ENCODE peak calls at places on chromosomes 2 and 18, in four cellular contexts. F is WTC11, P is K562, G is GM12878. J is an unnamed sample.

GRCh38 chr2:169933124-169933711 is 106.0 kb downstream of the UBR3 start:
- DNase-seq in G (no peak), F (no peak), P (peak; percentile 65), J (peak; percentile 46)

GRCh38 chr18:11989174-11989573 is 7.9 kb downstream of the IMPA2 start:
- DNase-seq in P (no peak), G (no peak), F (no peak), J (no peak)

GRCh38 chr18:34650121-34650545 is 60.0 kb upstream of the DTNA start:
- DNase-seq in F (no peak), P (no peak), G (no peak), J (no peak)

GRCh38 chr18:13877133-13877532 is 38.2 kb downstream of the MC2R start:
- DNase-seq in P (no peak), F (no peak), G (no peak), J (no peak)

GRCh38 chr2:74548285-74548918 is 5.3 kb downstream of the LOXL3 start:
- DNase-seq in G (no peak), F (no peak), P (peak; percentile 38), J (no peak)

GRCh38 chr2:79620679-79621078 is 107.8 kb downstream of the CTNNA2 start:
- DNase-seq in P (no peak), F (no peak), G (no peak), J (no peak)

GRCh38 chr18:77147418-77147852 is 14.9 kb upstream of the MBP start:
- DNase-seq in F (no peak), P (no peak), G (no peak), J (no peak)

GRCh38 chr18:55435592-55435991 is 152.4 kb downstream of the TCF4 start:
- DNase-seq in F (no peak), P (no peak), G (no peak), J (no peak)

GRCh38 chr2:239062743-239063142 is 214.9 kb downstream of the TWIST2 start:
- DNase-seq in G (no peak), F (no peak), P (no peak), J (no peak)

DNA sequence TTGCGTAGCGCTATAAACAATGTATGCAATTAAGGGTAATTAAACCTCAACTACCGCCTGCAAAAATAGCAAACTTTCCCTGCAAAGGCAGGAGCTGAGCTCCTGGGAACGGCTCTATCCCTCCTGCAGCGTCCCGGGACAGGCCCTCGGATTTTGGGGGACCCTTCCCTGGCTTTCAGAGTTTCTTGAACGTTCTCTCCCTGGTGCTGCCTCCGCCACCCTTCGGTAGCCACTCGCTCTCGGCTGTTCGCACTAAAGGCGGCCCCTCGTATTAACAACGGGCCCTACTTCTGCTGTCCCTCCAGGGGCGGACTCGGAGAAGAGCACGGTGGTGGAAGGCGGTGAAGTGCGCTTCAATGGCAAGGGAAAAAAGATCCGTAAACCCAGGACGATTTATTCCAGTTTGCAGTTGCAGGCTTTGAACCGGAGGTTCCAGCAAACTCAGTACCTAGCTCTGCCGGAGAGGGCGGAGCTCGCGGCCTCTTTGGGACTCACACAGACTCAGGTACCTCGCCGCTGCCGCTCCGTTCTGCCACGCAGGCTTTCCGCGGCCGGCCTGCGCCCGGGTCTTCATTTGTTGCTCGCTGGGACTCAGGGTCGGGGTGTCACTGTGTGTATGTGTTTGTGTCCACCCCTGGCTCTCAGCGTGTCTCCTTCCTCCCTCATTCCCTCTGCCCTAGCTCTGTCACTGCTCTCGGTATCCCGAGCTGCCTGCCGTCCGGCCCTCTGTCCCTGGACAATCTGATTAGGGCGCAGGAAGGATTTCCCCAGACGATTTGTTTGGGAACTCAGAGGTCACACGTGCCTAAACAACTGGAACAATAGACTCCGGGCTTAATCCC is 1.3 kb downstream of the DLX1 start:
- DNase-seq in G (no peak), F (peak; percentile 73), P (no peak), J (peak; percentile 55)
- TF ChIP-seq TCF7 in G (no peak), F (no peak), P (no peak), J (no peak)

GRCh38 chr2:181806039-181806392 is 85.5 kb upstream of the ITPRID2 start:
- DNase-seq in P (no peak), G (no peak), F (no peak), J (no peak)

GRCh38 chr2:181812106-181812745 is 79.3 kb upstream of the ITPRID2 start:
- DNase-seq in P (no peak), F (no peak), G (no peak), J (no peak)

GRCh38 chr2:181813963-181814565 is 77.5 kb upstream of the ITPRID2 start:
- DNase-seq in G (no peak), P (no peak), F (no peak), J (no peak)

GRCh38 chr2:181807526-181807925 is 84.0 kb upstream of the ITPRID2 start:
- DNase-seq in G (no peak), F (no peak), P (no peak), J (no peak)

GRCh38 chr2:181810823-181811695 is 80.5 kb upstream of the ITPRID2 start:
- DNase-seq in F (no peak), G (no peak), P (peak; percentile 77), J (peak; percentile 74)
- TF ChIP-seq TCF7 in F (no peak), G (no peak), P (peak; percentile 51), J (peak; percentile 74)

GRCh38 chr18:42758851-42759250 is 356.6 kb downstream of the RIT2 start:
- DNase-seq in F (no peak), G (no peak), P (no peak), J (no peak)
- TF ChIP-seq TCF7 in F (no peak), G (no peak), P (no peak), J (no peak)

DNA sequence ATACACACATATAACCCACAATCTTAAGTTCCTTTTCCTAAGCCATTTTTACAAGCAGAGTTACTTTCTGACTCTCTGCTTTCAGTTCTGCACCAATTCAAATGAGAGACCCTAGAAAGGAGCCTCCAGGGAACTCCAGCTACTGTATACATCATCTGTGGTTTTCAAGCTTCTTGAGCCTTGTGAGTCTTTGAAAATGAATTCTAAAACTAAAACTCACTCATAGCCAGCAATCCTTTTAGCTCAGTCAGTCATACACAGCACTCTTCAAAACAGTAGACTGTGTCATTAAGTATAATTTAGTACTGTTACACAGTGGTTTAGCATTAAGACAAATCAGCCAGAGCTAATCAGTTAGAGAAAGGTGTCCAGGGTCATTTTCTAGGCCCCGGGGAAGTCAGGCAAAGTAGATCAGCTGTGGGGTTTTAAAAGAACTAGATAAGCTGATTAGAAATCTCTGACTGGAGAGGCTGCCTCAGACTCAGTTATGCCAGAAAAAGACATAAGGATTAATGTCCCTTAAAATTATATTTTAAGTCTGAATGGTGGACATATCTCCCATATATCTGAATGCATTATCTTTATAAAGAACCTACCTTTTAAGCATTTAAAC is 322.1 kb upstream of the THUMPD2 start:
- DNase-seq in P (no peak), F (no peak), G (no peak), J (no peak)
- TF ChIP-seq TCF7 in P (no peak), F (no peak), G (no peak), J (no peak)

J was measured in HepG2.